ENCODE peak calls at places on chromosome 16, in four cellular contexts. Y, C, W and L are unnamed samples.

GRCh38 chr16:17177242-17177967 is 293.4 kb downstream of the XYLT1 start:
- DNase-seq in Y (no peak), C (no peak), W (no peak), L (no peak)

GRCh38 chr16:68079616-68080344 is 5.4 kb upstream of the NFATC3 start:
- DNase-seq in Y (no peak), C (no peak), W (peak; percentile 94), L (no peak)

GRCh38 chr16:4261557-4262172 is 11.2 kb downstream of the TFAP4 start:
- DNase-seq in Y (peak; percentile 54), C (peak; percentile 22), W (no peak), L (no peak)

GRCh38 chr16:17590711-17591654 is 120.2 kb upstream of the XYLT1 start:
- DNase-seq in Y (no peak), C (no peak), W (no peak), L (no peak)

GRCh38 chr16:7992616-7993015 is 597.7 kb downstream of the TMEM114 start:
- DNase-seq in Y (no peak), C (no peak), W (no peak), L (no peak)

GRCh38 chr16:68800257-68800875 is 43.0 kb upstream of the TANGO6 start:
- DNase-seq in Y (peak; percentile 81), C (peak; percentile 62), W (no peak), L (peak; percentile 50)

GRCh38 chr16:58451945-58452401 is 48.0 kb upstream of the NDRG4 start:
- DNase-seq in Y (peak; percentile 32), C (no peak), W (no peak), L (no peak)

GRCh38 chr16:57799619-57800212 is 2.6 kb downstream of the KIFC3 start:
- DNase-seq in Y (no peak), C (no peak), W (no peak), L (no peak)

GRCh38 chr16:53787423-53787822 is 83.5 kb downstream of the FTO start:
- DNase-seq in Y (no peak), C (no peak), W (no peak), L (no peak)

GRCh38 chr16:87847785-87848675 is 21.3 kb downstream of the SLC7A5 start:
- DNase-seq in Y (no peak), C (no peak), W (no peak), L (no peak)
- TF ChIP-seq POLR2A in Y (no peak), C (no peak), W (no peak), L (no peak)

GRCh38 chr16:27464663-27465482 is 62.9 kb downstream of the IL21R start:
- DNase-seq in Y (no peak), C (no peak), W (no peak), L (no peak)
- TF ChIP-seq POLR2A in Y (no peak), C (no peak), W (no peak), L (no peak)

GRCh38 chr16:24887472-24887871 is 41.7 kb downstream of the SLC5A11 start:
- DNase-seq in Y (no peak), C (no peak), W (no peak), L (no peak)
- TF ChIP-seq POLR2A in Y (no peak), C (no peak), W (no peak), L (no peak)

GRCh38 chr16:782263-782662 is 5.9 kb downstream of the RPUSD1 start:
- DNase-seq in Y (no peak), C (no peak), W (no peak), L (no peak)
- TF ChIP-seq POLR2A in Y (no peak), C (no peak), W (no peak), L (no peak)

GRCh38 chr16:11565665-11566064 is 21.1 kb downstream of the LITAF start:
- DNase-seq in Y (no peak), C (no peak), W (no peak), L (no peak)
- TF ChIP-seq POLR2A in Y (no peak), C (no peak), W (no peak), L (no peak)